ENCODE peak calls at places on chromosomes 16 and 17, in nine cellular contexts. B is EL; T is breast epithelium; Z is fibroblast of mammary gland; M is stimulated activated CD8-positive, alpha-beta memory T cell treated with anti-CD3 and anti-CD28 coated beads, Interleukin-7, amount 100 ng/mL, for 24 hours; P is fibroblast of the aortic adventitia; V is occipital lobe; W is lower lobe of right lung; X is heart right ventricle. S is an unnamed sample.

GRCh38 chr16:7352114-7352513 is 19.5 kb downstream of the RBFOX1 start:
- DNase-seq in B (no peak), T (no peak), Z (no peak), M (no peak), P (no peak), V (no peak), W (no peak), X (no peak), S (no peak)

GRCh38 chr16:17802566-17802965 is 331.8 kb upstream of the XYLT1 start:
- DNase-seq in B (no peak), T (no peak), Z (peak), M (no peak), P (peak), V (no peak), W (no peak), X (no peak), S (no peak)

GRCh38 chr16:49282690-49283375 is 1.2 kb upstream of the CBLN1 start:
- DNase-seq in B (no peak), T (no peak), Z (no peak), M (no peak), P (no peak), V (no peak), W (no peak), X (peak), S (peak)

GRCh38 chr16:1159973-1160772 is 7.3 kb downstream of the CACNA1H start:
- DNase-seq in B (no peak), T (peak), Z (no peak), M (no peak), P (no peak), V (peak), W (no peak), X (peak), S (peak)

GRCh38 chr16:55672471-55672870 is 16.7 kb downstream of the SLC6A2 start:
- DNase-seq in B (peak), T (no peak), Z (peak), M (no peak), P (peak), V (no peak), W (no peak), X (peak), S (peak)

GRCh38 chr16:1374418-1375297 is 22.9 kb downstream of the GNPTG start:
- DNase-seq in B (no peak), T (no peak), Z (no peak), M (no peak), P (no peak), V (no peak), W (no peak), X (no peak), S (no peak)

GRCh38 chr16:69143116-69143515 is 10.7 kb downstream of the UTP4 start:
- DNase-seq in B (no peak), T (no peak), Z (no peak), M (no peak), P (no peak), V (no peak), W (no peak), X (no peak), S (no peak)

GRCh38 chr16:65122974-65123845 is 1.3 kb upstream of the CDH11 start:
- DNase-seq in B (peak), T (peak), Z (peak), M (no peak), P (peak), V (peak), W (peak), X (peak), S (peak)

GRCh38 chr17:57911834-57912673 is 43.2 kb downstream of the CUEDC1 start:
- DNase-seq in B (no peak), T (peak), Z (peak), M (no peak), P (peak), V (peak), W (peak), X (peak), S (peak)

GRCh38 chr16:1817716-1818115 is 8.9 kb downstream of the HAGH start:
- DNase-seq in B (no peak), T (no peak), Z (no peak), M (no peak), P (no peak), V (no peak), W (no peak), X (no peak), S (peak)

GRCh38 chr16:5070431-5071186 is 1.0 kb upstream of the ALG1 start:
- DNase-seq in B (no peak), T (no peak), Z (no peak), M (no peak), P (no peak), V (no peak), W (no peak), X (no peak), S (no peak)

GRCh38 chr17:44916781-44917241 is 1.5 kb upstream of the GFAP start:
- DNase-seq in B (peak), T (peak), Z (peak), M (no peak), P (peak), V (peak), W (peak), X (peak), S (peak)

GRCh38 chr16:74099530-74099929 is 197.1 kb upstream of the PSMD7 start:
- DNase-seq in B (no peak), T (no peak), Z (no peak), M (no peak), P (no peak), V (no peak), W (no peak), X (no peak), S (no peak)

GRCh38 chr16:2438121-2438520 is 8.9 kb downstream of the CCNF start:
- DNase-seq in B (no peak), T (no peak), Z (no peak), M (no peak), P (no peak), V (no peak), W (no peak), X (no peak), S (no peak)

GRCh38 chr17:8104911-8105310 is 13.4 kb downstream of the ALOXE3 start:
- DNase-seq in B (no peak), T (no peak), Z (no peak), M (no peak), P (no peak), V (no peak), W (no peak), X (no peak), S (no peak)

GRCh38 chr17:36068524-36068923 is 4.5 kb downstream of the CCL18 start:
- DNase-seq in B (no peak), T (no peak), Z (no peak), M (no peak), P (no peak), V (no peak), W (no peak), X (no peak), S (no peak)

S was measured in left ventricle myocardium superior.